ENCODE peak calls at places on chromosomes 12 and 14, in six cellular contexts. N is LHCN-M2; L is T-helper 2 cell; T is fibroblast of pulmonary artery; E is stimulated activated naive CD8-positive, alpha-beta T cell treated with anti-CD3 and anti-CD28 coated beads, Interleukin-15, Interleukin-2, amounts not matched to agents 100 U/mL and 50 U/mL, for 24 hours; H is naive B cell. S is an unnamed sample.
A peak's percentile ranks its signal among the peaks of the same experiment; 100 is the strongest.

GRCh38 chr12:109968801-109969200 is 27.4 kb downstream of the GIT2 start:
- DNase-seq in E (no peak), N (no peak), L (no peak), H (no peak), T (no peak), S (no peak)

GRCh38 chr12:42568952-42569916 is 20.3 kb downstream of the PRICKLE1 start:
- DNase-seq in T (peak; percentile 78), L (peak; percentile 35), N (peak; percentile 69), E (no peak), H (peak; percentile 51), S (no peak)

GRCh38 chr14:54606178-54606577 is 39.2 kb downstream of the SAMD4A start:
- DNase-seq in H (no peak), E (no peak), T (peak; percentile 44), L (peak; percentile 41), N (peak; percentile 81), S (no peak)

GRCh38 chr12:10968765-10969456 is 17.8 kb downstream of the TAS2R50 start:
- DNase-seq in H (no peak), T (peak; percentile 94), L (no peak), E (no peak), N (no peak), S (no peak)

GRCh38 chr14:42224053-42224888 is 617.6 kb downstream of the LRFN5 start:
- DNase-seq in E (peak; percentile 54), T (peak; percentile 79), H (peak; percentile 10), L (peak; percentile 1), N (peak; percentile 75), S (no peak)

GRCh38 chr14:94906577-94906976 is 136.7 kb upstream of the GSC start:
- DNase-seq in E (no peak), H (no peak), T (no peak), N (no peak), L (no peak), S (no peak)

GRCh38 chr14:39374846-39375245 is 57.4 kb downstream of the FBXO33 start:
- DNase-seq in E (no peak), H (no peak), T (peak; percentile 62), L (no peak), N (peak; percentile 51), S (no peak)

GRCh38 chr14:52348796-52349195 is 34.7 kb downstream of the PTGER2 start:
- DNase-seq in N (peak; percentile 67), H (no peak), L (no peak), T (peak; percentile 65), E (no peak), S (no peak)

GRCh38 chr14:75484711-75485429 is 37.4 kb upstream of the BATF start:
- DNase-seq in T (no peak), L (no peak), N (no peak), H (no peak), E (no peak), S (no peak)

GRCh38 chr14:54537651-54538050 is 27.9 kb downstream of the CGRRF1 start:
- DNase-seq in H (no peak), E (no peak), L (no peak), T (no peak), N (no peak), S (no peak)

GRCh38 chr12:57889541-57889989 is 43.0 kb upstream of the CTDSP2 start:
- DNase-seq in N (no peak), H (no peak), T (peak; percentile 97), E (no peak), L (no peak), S (peak; percentile 76)

GRCh38 chr12:124445826-124446225 is 121.6 kb downstream of the NCOR2 start:
- DNase-seq in L (no peak), N (no peak), H (no peak), E (no peak), T (no peak), S (no peak)

GRCh38 chr14:42535397-42535796 is 928.7 kb downstream of the LRFN5 start:
- DNase-seq in L (no peak), N (no peak), T (no peak), H (no peak), E (no peak), S (no peak)

GRCh38 chr14:51653096-51653814 is 1.5 kb downstream of the FRMD6 start:
- DNase-seq in H (no peak), L (peak; percentile 36), T (peak; percentile 91), E (no peak), N (peak; percentile 85), S (no peak)

GRCh38 chr14:93936245-93936644 is 9.1 kb downstream of the FAM181A start:
- DNase-seq in L (no peak), T (no peak), E (peak; percentile 20), H (no peak), N (no peak), S (no peak)

GRCh38 chr14:97185186-97185585 is 388.0 kb downstream of the VRK1 start:
- DNase-seq in N (no peak), H (no peak), E (no peak), L (peak; percentile 54), T (no peak), S (no peak)

GRCh38 chr12:19819231-19819630 is 379.9 kb downstream of the AEBP2 start:
- DNase-seq in H (no peak), T (peak; percentile 46), N (no peak), E (no peak), L (no peak), S (no peak)

GRCh38 chr12:12495536-12495935 is 67.1 kb downstream of the DUSP16 start:
- DNase-seq in E (no peak), H (no peak), N (no peak), T (no peak), L (no peak), S (no peak)

GRCh38 chr14:67618617-67619063 is 1.1 kb upstream of the ARG2 start:
- DNase-seq in T (peak; percentile 90), H (peak; percentile 61), N (peak; percentile 75), L (peak; percentile 81), E (no peak), S (no peak)

GRCh38 chr14:102889615-102890014 is 32.8 kb upstream of the AMN start:
- DNase-seq in L (no peak), T (no peak), H (no peak), N (no peak), E (no peak), S (no peak)

GRCh38 chr14:55451398-55451797 is 11.0 kb upstream of the TBPL2 start:
- DNase-seq in N (no peak), T (peak; percentile 82), L (no peak), H (no peak), E (no peak), S (no peak)

GRCh38 chr14:62138593-62138992 is 376.4 kb downstream of the SNAPC1 start:
- DNase-seq in L (no peak), T (peak; percentile 11), E (no peak), N (no peak), H (no peak), S (no peak)

GRCh38 chr12:96219700-96220206 is 25.6 kb downstream of the ELK3 start:
- DNase-seq in N (peak; percentile 99), L (no peak), E (no peak), H (no peak), T (peak; percentile 92), S (peak; percentile 91)

GRCh38 chr14:102317564-102318248 is 1.8 kb upstream of the ZNF839 start:
- DNase-seq in T (peak; percentile 20), E (no peak), L (peak; percentile 81), H (no peak), N (no peak), S (no peak)

GRCh38 chr14:60310086-60310684 is 61.2 kb downstream of the PPM1A start:
- DNase-seq in N (peak; percentile 14), H (no peak), T (no peak), E (no peak), L (no peak), S (no peak)

GRCh38 chr12:120181991-120182631 is 12.4 kb downstream of the GCN1 start:
- DNase-seq in E (no peak), T (peak; percentile 61), N (peak; percentile 35), L (no peak), H (no peak), S (no peak)

GRCh38 chr12:116377194-116377735 is 99.8 kb upstream of the MED13L start:
- DNase-seq in L (no peak), H (no peak), N (no peak), E (no peak), T (no peak), S (no peak)

GRCh38 chr12:42094277-42094676 is 50.4 kb downstream of the GXYLT1 start:
- DNase-seq in E (peak; percentile 8), T (peak; percentile 65), H (no peak), N (peak; percentile 69), L (peak; percentile 57), S (no peak)

GRCh38 chr12:108377260-108377659 is 38.1 kb upstream of the CMKLR1 start:
- DNase-seq in N (no peak), E (no peak), L (no peak), T (no peak), H (no peak), S (no peak)

GRCh38 chr14:33842299-33842698 is 108.6 kb downstream of the EGLN3 start:
- DNase-seq in L (no peak), H (no peak), N (no peak), T (no peak), E (peak; percentile 9), S (no peak)

GRCh38 chr14:20195911-20196310 is 5.2 kb downstream of the OR11G2 start:
- DNase-seq in E (no peak), N (no peak), L (no peak), H (no peak), T (no peak), S (no peak)

GRCh38 chr14:52949711-52950409 is 990 bp downstream of the FERMT2 start:
- DNase-seq in L (no peak), N (peak; percentile 63), E (peak; percentile 6), T (peak; percentile 59), H (peak; percentile 15), S (no peak)

S was measured in upper lobe of right lung.